ENCODE peak calls at places on chromosomes 5 and 9, in four cellular contexts. G, U, O and N are unnamed samples.

GRCh38 chr5:133635051-133635450 is 22.7 kb upstream of the FSTL4 start:
- DNase-seq in G (no peak), U (no peak), O (peak), N (no peak)

GRCh38 chr5:143437666-143438273 is 34.3 kb upstream of the NR3C1 start:
- DNase-seq in G (no peak), U (no peak), O (no peak), N (no peak)

GRCh38 chr5:112205840-112206239 is 213.2 kb downstream of the EPB41L4A start:
- DNase-seq in G (no peak), U (no peak), O (no peak), N (no peak)

GRCh38 chr5:43041669-43042175 is 1.6 kb upstream of the ANXA2R start:
- DNase-seq in G (peak), U (no peak), O (peak), N (no peak)

GRCh38 chr5:124701873-124702272 is 44.6 kb downstream of the ZNF608 start:
- DNase-seq in G (no peak), U (no peak), O (no peak), N (no peak)

GRCh38 chr5:103706939-103707682 is 144.5 kb upstream of the NUDT12 start:
- DNase-seq in G (no peak), U (no peak), O (no peak), N (no peak)

GRCh38 chr9:120386390-120387131 is 193.4 kb downstream of the CDK5RAP2 start:
- DNase-seq in G (no peak), U (no peak), O (no peak), N (no peak)

GRCh38 chr5:100537946-100538345 is 2.8 kb downstream of the FAM174A start:
- DNase-seq in G (no peak), U (no peak), O (no peak), N (no peak)

GRCh38 chr5:135243194-135244191 is 155.5 kb downstream of the MACROH2A1 start:
- DNase-seq in G (no peak), U (no peak), O (no peak), N (no peak)

GRCh38 chr5:84014966-84015365 is 294.3 kb upstream of the HAPLN1 start:
- DNase-seq in G (no peak), U (no peak), O (no peak), N (no peak)

GRCh38 chr9:85610074-85610855 is 131.5 kb downstream of the AGTPBP1 start:
- DNase-seq in G (no peak), U (peak), O (peak), N (no peak)

GRCh38 chr9:81682177-81682576 is 7.2 kb downstream of the TLE1 start:
- DNase-seq in G (no peak), U (no peak), O (no peak), N (no peak)

GRCh38 chr9:12774861-12775367 is at the start of gene LURAP1L:
- DNase-seq in G (no peak), U (no peak), O (peak), N (no peak)

GRCh38 chr5:178555005-178555404 is 35.2 kb downstream of the COL23A1 start:
- DNase-seq in G (no peak), U (no peak), O (no peak), N (no peak)

GRCh38 chr5:43555895-43556606 is 826 bp downstream of the PAIP1 start:
- DNase-seq in G (peak), U (peak), O (peak), N (peak)

GRCh38 chr5:145943674-145944121 is 7.3 kb downstream of the SH3RF2 start:
- DNase-seq in G (peak), U (no peak), O (no peak), N (no peak)

GRCh38 chr9:14417230-14417629 is 103.3 kb upstream of the NFIB start:
- DNase-seq in G (no peak), U (no peak), O (peak), N (no peak)

GRCh38 chr5:9201011-9201410 is 344.9 kb downstream of the SEMA5A start:
- DNase-seq in G (no peak), U (no peak), O (no peak), N (no peak)

GRCh38 chr9:110128664-110129329 is 79.2 kb downstream of the C9orf152 start:
- DNase-seq in G (no peak), U (no peak), O (peak), N (no peak)
- H3K4me3 ChIP-seq in G (peak), U (no peak), O (no peak), N (no peak)

DNA sequence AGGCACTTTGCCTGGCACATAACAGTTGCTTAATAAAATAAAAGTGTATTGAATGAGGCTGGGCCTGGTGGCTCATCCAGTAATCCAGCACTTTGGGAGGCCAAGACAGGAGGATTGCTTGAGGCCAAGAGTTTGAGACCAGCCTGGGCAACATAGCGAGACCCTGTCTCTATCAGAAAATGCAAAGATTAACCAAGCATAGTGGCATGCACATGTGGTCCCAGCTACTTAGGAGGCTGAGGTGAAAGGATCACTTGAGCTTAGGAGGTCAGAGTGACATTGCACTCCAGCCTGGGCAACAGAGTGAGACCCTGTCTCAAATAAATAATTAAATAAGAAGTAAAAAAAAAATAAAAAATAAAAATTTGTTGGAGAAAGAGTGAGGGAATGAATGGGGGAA is 21.2 kb downstream of the TNFAIP8 start:
- DNase-seq in G (no peak), U (no peak), O (no peak), N (no peak)
- H3K27ac ChIP-seq in G (no peak), U (no peak), O (no peak), N (no peak)

DNA sequence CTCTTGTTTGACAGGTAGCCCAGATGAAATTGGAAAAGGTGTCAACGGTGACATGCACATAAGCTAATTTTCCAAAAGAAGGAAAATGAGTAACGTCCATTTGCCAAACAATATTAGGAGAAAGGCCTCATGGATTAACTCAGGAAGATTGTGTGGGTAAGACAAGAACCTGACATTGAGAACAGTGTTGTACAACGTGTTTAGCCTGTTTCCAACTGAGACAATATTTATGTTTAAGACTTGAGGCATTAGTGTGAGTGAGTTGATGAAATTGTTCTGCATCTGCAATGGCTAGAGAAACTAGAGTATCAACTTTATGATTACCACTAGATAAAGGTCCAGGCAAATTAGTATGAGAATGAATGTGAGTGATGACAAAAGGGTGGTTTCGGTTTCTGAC is 191.3 kb upstream of the RAI14 start:
- DNase-seq in G (no peak), U (no peak), O (no peak), N (no peak)
- H3K4me3 ChIP-seq in G (no peak), U (no peak), O (no peak), N (no peak)

GRCh38 chr5:65831276-65831675 is 95.1 kb upstream of the ERBIN start:
- DNase-seq in G (no peak), U (no peak), O (no peak), N (no peak)
- H3K27ac ChIP-seq in G (no peak), U (no peak), O (no peak), N (no peak)

GRCh38 chr5:107526263-107526937 is 144.3 kb downstream of the EFNA5 start:
- DNase-seq in G (no peak), U (no peak), O (peak), N (no peak)

GRCh38 chr5:107532182-107532878 is 138.4 kb downstream of the EFNA5 start:
- DNase-seq in G (no peak), U (no peak), O (no peak), N (no peak)

GRCh38 chr5:107533946-107534876 is 136.5 kb downstream of the EFNA5 start:
- DNase-seq in G (no peak), U (no peak), O (no peak), N (no peak)

GRCh38 chr5:107524111-107524510 is 146.6 kb downstream of the EFNA5 start:
- DNase-seq in G (no peak), U (no peak), O (no peak), N (no peak)

DNA sequence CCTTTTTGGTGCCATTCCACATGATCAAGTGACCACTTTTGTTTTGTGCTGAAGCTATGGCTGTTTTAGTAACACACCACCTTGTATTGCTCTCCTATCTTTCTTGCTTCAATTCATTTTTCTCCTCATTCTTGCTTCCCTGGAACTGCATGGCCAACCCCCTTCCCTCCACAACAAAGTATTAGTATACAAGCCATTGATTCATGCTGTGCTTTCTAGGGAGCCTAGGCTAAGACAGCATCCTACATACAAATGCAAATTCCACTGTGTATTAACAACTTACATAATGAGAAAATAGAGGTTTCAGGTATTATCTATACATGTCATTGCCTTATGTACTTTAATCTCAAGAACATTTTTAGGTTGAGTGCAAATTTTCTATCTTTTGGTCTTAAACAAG is 141.1 kb downstream of the EFNA5 start:
- DNase-seq in G (no peak), U (no peak), O (no peak), N (no peak)
- H3K4me3 ChIP-seq in G (no peak), U (no peak), O (no peak), N (no peak)

DNA sequence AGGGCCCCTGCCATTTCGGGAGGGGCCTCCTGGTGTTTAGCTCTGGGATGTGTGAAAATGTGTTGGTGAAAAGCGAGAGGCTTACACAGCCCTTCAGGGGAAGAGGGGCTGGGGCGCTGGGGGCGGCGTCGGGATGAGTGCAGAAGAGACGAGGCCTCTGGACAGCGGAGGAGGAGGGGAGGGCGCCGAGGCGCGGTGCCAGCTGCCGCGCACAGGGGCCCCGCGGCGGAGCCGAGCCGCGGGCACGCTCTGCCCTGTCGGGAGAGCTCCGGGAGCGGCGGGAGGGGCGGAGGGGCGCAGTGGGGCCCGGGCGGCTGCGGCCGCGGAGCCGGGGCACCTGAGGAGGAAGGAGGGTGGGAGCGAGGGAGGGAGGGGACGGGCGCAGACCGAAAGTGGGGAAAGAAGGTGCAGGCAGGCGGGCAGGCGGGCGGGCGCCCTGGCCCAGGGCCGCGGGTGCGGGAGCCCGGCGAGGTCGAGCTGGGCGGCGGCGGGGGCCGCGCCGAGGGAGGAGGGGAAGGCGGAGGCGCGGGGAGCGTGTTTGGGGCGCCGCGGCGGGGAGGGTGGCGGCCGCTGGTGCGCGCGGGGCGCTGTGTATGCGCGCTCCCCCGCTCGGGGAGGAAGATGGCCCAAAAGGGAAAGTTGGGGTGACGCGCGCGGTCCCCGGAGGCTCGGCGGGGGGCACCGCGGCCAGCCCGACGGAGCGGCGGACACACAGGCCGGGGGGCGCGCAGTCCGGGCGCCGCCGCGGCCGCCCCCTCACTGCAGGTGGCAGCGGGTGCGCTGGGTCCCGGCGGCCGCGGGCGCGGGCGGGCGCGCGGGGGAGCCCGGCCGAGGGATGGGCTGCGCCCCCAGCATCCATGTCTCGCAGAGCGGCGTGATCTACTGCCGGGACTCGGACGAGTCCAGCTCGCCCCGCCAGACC is at the start of gene PDE8B:
- DNase-seq in G (peak), U (no peak), O (no peak), N (peak)
- H3K27ac ChIP-seq in G (no peak), U (no peak), O (no peak), N (no peak)

GRCh38 chr9:35180801-35181200 is 19.0 kb downstream of the UNC13B start:
- DNase-seq in G (no peak), U (no peak), O (no peak), N (no peak)
- H3K4me3 ChIP-seq in G (no peak), U (no peak), O (no peak), N (no peak)

DNA sequence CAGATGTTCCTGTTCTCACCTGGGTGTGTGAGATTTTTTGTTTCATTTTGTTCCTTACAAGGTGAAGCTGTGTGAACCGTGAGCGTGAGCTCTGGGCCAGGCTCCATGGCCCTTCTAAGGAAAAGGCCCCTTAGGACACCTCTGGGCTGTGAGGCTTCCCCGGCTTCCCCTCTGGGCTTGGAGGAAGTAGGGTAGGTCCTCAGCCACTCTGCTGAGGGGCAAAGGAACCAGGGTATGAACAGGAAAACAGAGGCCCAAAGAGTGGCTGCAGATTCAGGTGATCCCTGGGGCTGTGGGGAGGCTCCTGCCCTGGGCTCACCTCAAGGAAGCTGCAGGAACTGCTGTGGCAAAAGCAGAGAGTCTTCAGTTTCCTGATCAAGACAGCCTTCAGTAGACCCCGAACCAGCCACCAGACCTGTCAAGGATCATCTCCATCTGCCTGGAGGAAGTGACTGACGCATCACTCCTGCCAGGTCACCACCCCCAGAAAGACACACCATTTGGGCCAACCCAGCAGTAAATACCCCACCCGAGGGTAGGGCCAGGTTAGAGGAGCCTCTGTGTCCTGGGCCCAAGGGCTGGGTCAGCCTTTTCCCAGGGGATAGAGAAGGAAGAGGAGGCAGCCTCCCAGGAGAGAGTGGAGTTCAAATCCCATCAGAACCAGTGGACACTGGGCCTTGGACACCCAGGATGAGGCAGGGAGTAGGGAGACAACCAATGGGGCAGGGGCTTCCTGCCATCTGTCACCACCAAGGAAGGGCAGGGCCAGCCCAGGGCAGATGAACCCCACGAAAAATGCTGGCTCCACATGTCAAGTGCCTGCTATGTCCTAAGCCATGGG is 5.7 kb upstream of the ST6GALNAC6 start:
- DNase-seq in G (no peak), U (peak), O (no peak), N (no peak)
- H3K27ac ChIP-seq in G (peak), U (peak), O (no peak), N (peak)

GRCh38 chr5:1554410-1554967 is 30.7 kb upstream of the LPCAT1 start:
- DNase-seq in G (no peak), U (no peak), O (no peak), N (no peak)

GRCh38 chr5:1551913-1552312 is 28.2 kb upstream of the LPCAT1 start:
- DNase-seq in G (no peak), U (no peak), O (no peak), N (no peak)

GRCh38 chr5:1551426-1551825 is 27.7 kb upstream of the LPCAT1 start:
- DNase-seq in G (no peak), U (no peak), O (no peak), N (peak)

GRCh38 chr5:1553642-1554409 is 30.1 kb upstream of the LPCAT1 start:
- DNase-seq in G (no peak), U (no peak), O (no peak), N (no peak)

DNA sequence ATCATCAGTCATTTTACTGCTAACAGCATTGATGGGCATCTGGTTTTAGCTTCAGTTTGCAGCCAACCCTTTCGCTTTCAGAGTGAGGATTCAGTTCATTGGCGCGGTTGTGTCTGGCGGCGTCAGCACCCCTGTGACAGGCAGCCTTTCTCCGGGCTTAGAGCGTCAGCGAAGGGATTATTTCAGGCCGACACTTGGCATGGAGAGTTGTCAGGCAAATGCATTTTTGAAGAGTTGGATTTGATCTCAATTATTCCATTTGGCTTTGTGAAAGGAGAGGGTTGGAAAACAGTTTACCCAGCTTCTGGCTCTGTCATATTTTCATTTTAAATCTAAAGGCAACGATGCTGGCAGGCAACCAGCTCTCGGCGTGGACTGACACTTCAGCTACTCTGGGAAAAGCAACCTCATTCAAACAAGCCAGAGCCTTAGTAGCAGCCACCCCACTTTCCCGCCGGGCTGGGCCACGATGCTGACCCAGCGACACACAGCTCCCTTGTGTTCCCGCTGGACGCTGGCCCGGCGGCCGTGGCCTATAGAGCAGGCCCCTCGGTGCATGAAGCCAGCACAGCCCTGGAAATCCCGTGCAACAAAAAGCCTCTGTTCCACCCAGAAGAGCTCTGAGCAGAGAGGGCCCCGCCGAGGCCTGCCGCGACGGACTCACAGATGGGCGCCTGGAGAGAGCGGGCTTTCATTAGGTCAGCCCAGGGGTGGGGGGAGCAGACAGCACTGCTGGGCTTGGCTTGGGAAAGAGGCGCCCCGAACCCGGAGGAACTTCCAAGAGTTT is 28.9 kb upstream of the LPCAT1 start:
- DNase-seq in G (no peak), U (no peak), O (no peak), N (no peak)
- H3K4me3 ChIP-seq in G (peak), U (no peak), O (no peak), N (no peak)